ENCODE peak calls at places on chromosome 20, in nine cellular contexts. H is PC-3; R is lung; C is fibroblast of mammary gland; B is astrocyte; K is CD8-positive, alpha-beta T cell; N is AG10803; D is GM06990; Q is mucosa of descending colon. I is an unnamed sample.

GRCh38 chr20:1949306-1949705 is 44.6 kb downstream of the PDYN start:
- DNase-seq in H (no peak), R (no peak), C (peak; percentile 20), B (no peak), K (no peak), N (peak; percentile 42), D (no peak), Q (no peak), I (no peak)

GRCh38 chr20:47610247-47610944 is 108.7 kb downstream of the NCOA3 start:
- DNase-seq in H (peak; percentile 81), R (no peak), C (peak; percentile 86), B (peak; percentile 92), K (peak; percentile 58), N (peak; percentile 74), D (peak; percentile 46), Q (no peak), I (peak; percentile 47)

GRCh38 chr20:34129518-34130162 is 17.6 kb upstream of the EIF2S2 start:
- DNase-seq in H (peak; percentile 88), R (peak; percentile 54), C (peak; percentile 74), B (peak; percentile 30), K (peak; percentile 28), N (peak; percentile 69), D (peak; percentile 15), Q (no peak), I (peak; percentile 29)

GRCh38 chr20:46121531-46121930 is 3.4 kb downstream of the CD40 start:
- DNase-seq in H (no peak), R (no peak), C (no peak), B (no peak), K (no peak), N (no peak), D (no peak), Q (no peak), I (no peak)

GRCh38 chr20:51009303-51010042 is 13.4 kb downstream of the KCNG1 start:
- DNase-seq in H (no peak), R (no peak), C (no peak), B (no peak), K (no peak), N (no peak), D (no peak), Q (no peak), I (no peak)

GRCh38 chr20:7123457-7123856 is 356.0 kb downstream of the BMP2 start:
- DNase-seq in H (no peak), R (no peak), C (no peak), B (no peak), K (no peak), N (no peak), D (no peak), Q (no peak), I (no peak)

GRCh38 chr20:34262488-34263288 is 21.5 kb downstream of the ASIP start:
- DNase-seq in H (no peak), R (no peak), C (peak; percentile 75), B (peak; percentile 49), K (no peak), N (peak; percentile 64), D (no peak), Q (no peak), I (peak; percentile 42)

GRCh38 chr20:39706089-39706721 is 744.1 kb downstream of the DHX35 start:
- DNase-seq in H (no peak), R (no peak), C (peak; percentile 71), B (peak; percentile 39), K (no peak), N (no peak), D (no peak), Q (no peak), I (no peak)

GRCh38 chr20:22352019-22352418 is 232.4 kb downstream of the FOXA2 start:
- DNase-seq in H (no peak), R (no peak), C (no peak), B (no peak), K (no peak), N (no peak), D (no peak), Q (no peak), I (no peak)

GRCh38 chr20:24795444-24795843 is 153.6 kb upstream of the CST7 start:
- DNase-seq in H (no peak), R (no peak), C (no peak), B (peak; percentile 46), K (no peak), N (peak; percentile 20), D (no peak), Q (no peak), I (no peak)

GRCh38 chr20:61879694-61880093 is 186.0 kb downstream of the TAF4 start:
- DNase-seq in H (no peak), R (no peak), C (no peak), B (no peak), K (no peak), N (no peak), D (no peak), Q (peak; percentile 22), I (no peak)

GRCh38 chr20:31764641-31765305 is 25.7 kb downstream of the TPX2 start:
- DNase-seq in H (no peak), R (no peak), C (peak; percentile 22), B (peak; percentile 75), K (no peak), N (peak; percentile 54), D (no peak), Q (no peak), I (peak; percentile 8)

GRCh38 chr20:20076297-20077065 is 24.1 kb downstream of the CFAP61 start:
- DNase-seq in H (peak; percentile 37), R (no peak), C (peak; percentile 87), B (peak; percentile 36), K (no peak), N (peak; percentile 85), D (no peak), Q (no peak), I (peak; percentile 25)

GRCh38 chr20:21262812-21263211 is 40.3 kb upstream of the XRN2 start:
- DNase-seq in H (peak; percentile 36), R (no peak), C (no peak), B (no peak), K (no peak), N (no peak), D (no peak), Q (no peak), I (no peak)

GRCh38 chr20:24439737-24440136 is 29.7 kb upstream of the SYNDIG1 start:
- DNase-seq in H (no peak), R (no peak), C (no peak), B (no peak), K (no peak), N (no peak), D (no peak), Q (no peak), I (no peak)

GRCh38 chr20:55888655-55889054 is 116.7 kb downstream of the CBLN4 start:
- DNase-seq in H (peak; percentile 14), R (no peak), C (no peak), B (no peak), K (no peak), N (no peak), D (no peak), Q (no peak), I (no peak)

GRCh38 chr20:58585753-58586540 is 65.1 kb upstream of the STX16 start:
- DNase-seq in H (no peak), R (no peak), C (no peak), B (no peak), K (no peak), N (peak; percentile 49), D (no peak), Q (no peak), I (no peak)

GRCh38 chr20:50728981-50729874 is 2.2 kb upstream of the PARD6B start:
- DNase-seq in H (peak; percentile 60), R (peak; percentile 55), C (peak; percentile 26), B (no peak), K (no peak), N (no peak), D (no peak), Q (peak; percentile 82), I (no peak)

GRCh38 chr20:38317422-38317821 is 13.5 kb downstream of the BPI start:
- DNase-seq in H (no peak), R (no peak), C (no peak), B (no peak), K (no peak), N (no peak), D (no peak), Q (no peak), I (no peak)

GRCh38 chr20:38316341-38316740 is 12.4 kb downstream of the BPI start:
- DNase-seq in H (no peak), R (no peak), C (no peak), B (no peak), K (no peak), N (no peak), D (no peak), Q (no peak), I (no peak)

GRCh38 chr20:38311100-38311499 is 7.1 kb downstream of the BPI start:
- DNase-seq in H (no peak), R (no peak), C (no peak), B (no peak), K (no peak), N (no peak), D (no peak), Q (no peak), I (no peak)

GRCh38 chr20:38313676-38314075 is 9.7 kb downstream of the BPI start:
- DNase-seq in H (no peak), R (no peak), C (no peak), B (no peak), K (no peak), N (no peak), D (no peak), Q (no peak), I (no peak)

GRCh38 chr20:38315290-38315966 is 11.5 kb downstream of the BPI start:
- DNase-seq in H (peak; percentile 19), R (no peak), C (peak; percentile 36), B (no peak), K (no peak), N (peak; percentile 23), D (no peak), Q (no peak), I (no peak)
- TF ChIP-seq CTCF in H (peak; percentile 23), R (no peak), C (no peak), B (no peak), K (no peak), N (no peak), D (no peak), Q (no peak), I (peak; percentile 39)

GRCh38 chr20:49482621-49483017 is at the start of gene KCNB1:
- DNase-seq in H (peak; percentile 52), R (peak; percentile 33), C (peak; percentile 18), B (peak; percentile 12), K (peak; percentile 3), N (peak; percentile 40), D (peak; percentile 16), Q (peak; percentile 52), I (no peak)
- H3K4me3 ChIP-seq in H (peak within 1 kb of the TSS; percentile 60), R (no peak within 1 kb of the TSS), C (no peak within 1 kb of the TSS), B (no peak within 1 kb of the TSS), K (no peak within 1 kb of the TSS), N (peak within 1 kb of the TSS; percentile 38), D (no peak within 1 kb of the TSS), Q (no peak within 1 kb of the TSS), I (no peak within 1 kb of the TSS)

GRCh38 chr20:5567644-5568043 is 182.6 kb upstream of the SHLD1 start:
- DNase-seq in H (no peak), R (no peak), C (no peak), B (no peak), K (no peak), N (no peak), D (no peak), Q (no peak), I (no peak)
- TF ChIP-seq CTCF in H (no peak), R (no peak), C (no peak), B (no peak), K (no peak), N (no peak), D (no peak), Q (no peak), I (no peak)

DNA sequence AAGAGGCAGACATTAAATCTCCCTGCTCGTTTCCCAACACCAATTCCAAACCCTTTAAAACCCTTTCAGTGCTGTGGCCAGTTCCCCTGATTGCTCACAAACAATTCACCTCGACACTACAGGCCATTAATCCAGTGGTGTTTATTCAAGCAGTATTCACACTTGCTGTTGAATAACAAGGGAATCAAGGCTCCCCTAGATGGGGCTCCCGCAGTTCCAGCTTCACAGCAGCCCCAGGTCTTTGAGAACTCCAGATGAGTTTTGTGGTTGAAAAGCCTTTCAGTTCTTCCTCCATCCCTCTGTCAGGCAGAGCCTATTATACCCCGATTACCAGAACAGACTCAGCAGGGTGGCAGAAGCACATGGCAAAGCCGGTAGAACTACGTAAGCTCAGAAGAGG is 36.2 kb downstream of the JAG1 start:
- DNase-seq in H (no peak), R (no peak), C (no peak), B (no peak), K (no peak), N (no peak), D (no peak), Q (no peak), I (no peak)
- H3K4me3 ChIP-seq in H (no peak overlapping the region), R (no peak overlapping the region), C (no peak overlapping the region), B (no peak overlapping the region), K (no peak overlapping the region), N (no peak overlapping the region), D (no peak overlapping the region), Q (no peak overlapping the region), I (no peak overlapping the region)